ENCODE peak calls at places on chromosomes 6 and 20, in six cellular contexts. L is endothelial cell; I is AG08395; W is H4; U is stimulated activated CD4-positive, alpha-beta T cell treated with anti-CD3 and anti-CD28 coated beads, TNF-alpha, amount 100 ng/mL, for 1 hour; M is adipocyte. B is an unnamed sample.

GRCh38 chr6:15389079-15389758 is 143.3 kb downstream of the JARID2 start:
- DNase-seq in L (no peak), I (peak), W (no peak), U (no peak), M (peak), B (no peak)

GRCh38 chr20:63553933-63554290 is at the start of gene FNDC11:
- DNase-seq in L (peak), I (no peak), W (no peak), U (no peak), M (peak), B (peak)

GRCh38 chr6:156434795-156435190 is 342.4 kb upstream of the ARID1B start:
- DNase-seq in L (no peak), I (no peak), W (no peak), U (no peak), M (no peak), B (no peak)

GRCh38 chr6:150767585-150768164 is 97.8 kb upstream of the MTHFD1L start:
- DNase-seq in L (peak), I (peak), W (no peak), U (no peak), M (peak), B (no peak)

GRCh38 chr6:165820407-165820806 is 157.4 kb upstream of the PDE10A start:
- DNase-seq in L (no peak), I (no peak), W (no peak), U (no peak), M (no peak), B (no peak)

GRCh38 chr6:46325561-46326525 is 155.1 kb upstream of the ENPP5 start:
- DNase-seq in L (no peak), I (peak), W (no peak), U (no peak), M (peak), B (no peak)

GRCh38 chr6:31401403-31401802 is 2.0 kb upstream of the MICA start:
- DNase-seq in L (no peak), I (no peak), W (peak), U (no peak), M (peak), B (peak)

GRCh38 chr6:155183095-155183494 is 80.7 kb upstream of the CLDN20 start:
- DNase-seq in L (no peak), I (no peak), W (no peak), U (no peak), M (no peak), B (no peak)

GRCh38 chr6:93293399-93294271 is 125.7 kb downstream of the EPHA7 start:
- DNase-seq in L (no peak), I (no peak), W (no peak), U (no peak), M (no peak), B (no peak)

GRCh38 chr20:14481863-14482262 is 144.5 kb upstream of the FLRT3 start:
- DNase-seq in L (no peak), I (peak), W (no peak), U (no peak), M (peak), B (no peak)

GRCh38 chr6:3261921-3262320 is 3.2 kb downstream of the PSMG4 start:
- DNase-seq in L (no peak), I (no peak), W (no peak), U (no peak), M (no peak), B (no peak)

GRCh38 chr6:47242483-47243386 is 67.0 kb downstream of the TNFRSF21 start:
- DNase-seq in L (peak), I (peak), W (peak), U (peak), M (peak), B (peak)

GRCh38 chr20:33558348-33559144 is 68.7 kb downstream of the CBFA2T2 start:
- DNase-seq in L (no peak), I (no peak), W (no peak), U (no peak), M (no peak), B (no peak)

GRCh38 chr20:19934792-19935491 is 82.2 kb upstream of the NAA20 start:
- DNase-seq in L (no peak), I (peak), W (no peak), U (no peak), M (no peak), B (no peak)

GRCh38 chr6:44442235-44442634 is 54.7 kb downstream of the CDC5L start:
- DNase-seq in L (no peak), I (no peak), W (no peak), U (no peak), M (no peak), B (no peak)

GRCh38 chr20:56872620-56873458 is 243.7 kb downstream of the TFAP2C start:
- DNase-seq in L (no peak), I (no peak), W (no peak), U (no peak), M (no peak), B (no peak)

GRCh38 chr6:132972971-132973370 is 158.6 kb downstream of the RPS12 start:
- DNase-seq in L (no peak), I (no peak), W (no peak), U (no peak), M (no peak), B (no peak)

GRCh38 chr6:36596359-36596758 is 2.2 kb downstream of the SRSF3 start:
- DNase-seq in L (no peak), I (no peak), W (peak), U (no peak), M (peak), B (no peak)

GRCh38 chr6:98486052-98486451 is 348.3 kb upstream of the POU3F2 start:
- DNase-seq in L (no peak), I (no peak), W (no peak), U (no peak), M (no peak), B (no peak)

GRCh38 chr6:38974389-38975133 is 74.0 kb upstream of the GLP1R start:
- DNase-seq in L (no peak), I (no peak), W (no peak), U (no peak), M (no peak), B (no peak)

GRCh38 chr6:72616406-72617015 is 5.4 kb upstream of the KCNQ5 start:
- DNase-seq in L (no peak), I (peak), W (peak), U (no peak), M (peak), B (peak)

GRCh38 chr20:34680586-34680985 is 3.7 kb upstream of the PIGU start:
- DNase-seq in L (no peak), I (no peak), W (no peak), U (no peak), M (peak), B (peak)

GRCh38 chr6:31711233-31711632 is 3.9 kb upstream of the LY6G6D start:
- DNase-seq in L (no peak), I (no peak), W (no peak), U (no peak), M (no peak), B (no peak)

GRCh38 chr6:160215232-160215631 is 43.4 kb downstream of the SLC22A2 start:
- DNase-seq in L (no peak), I (no peak), W (no peak), U (no peak), M (no peak), B (no peak)

GRCh38 chr6:141153563-141153962 is 979.2 kb upstream of the GJE1 start:
- DNase-seq in L (no peak), I (no peak), W (no peak), U (no peak), M (no peak), B (peak)

GRCh38 chr6:137043710-137044365 is 927 bp downstream of the IL20RA start:
- DNase-seq in L (peak), I (peak), W (no peak), U (no peak), M (peak), B (no peak)

GRCh38 chr20:45300961-45301360 is 5.7 kb upstream of the RBPJL start:
- DNase-seq in L (peak), I (peak), W (peak), U (no peak), M (no peak), B (peak)

GRCh38 chr6:71349395-71349794 is 60.8 kb downstream of the OGFRL1 start:
- DNase-seq in L (no peak), I (peak), W (peak), U (no peak), M (peak), B (peak)

GRCh38 chr6:7647504-7647903 is 57.5 kb downstream of the SNRNP48 start:
- DNase-seq in L (no peak), I (no peak), W (no peak), U (no peak), M (no peak), B (no peak)

GRCh38 chr6:5968817-5969726 is 37.7 kb downstream of the NRN1 start:
- DNase-seq in L (no peak), I (peak), W (peak), U (no peak), M (peak), B (peak)

GRCh38 chr6:41191569-41191968 is 9.4 kb downstream of the TREML2 start:
- DNase-seq in L (peak), I (peak), W (no peak), U (no peak), M (peak), B (no peak)

GRCh38 chr6:78605909-78606446 is 261.4 kb upstream of the IRAK1BP1 start:
- DNase-seq in L (no peak), I (peak), W (no peak), U (no peak), M (peak), B (no peak)

GRCh38 chr20:16624106-16624505 is 50.9 kb upstream of the KIF16B start:
- DNase-seq in L (no peak), I (no peak), W (no peak), U (no peak), M (no peak), B (no peak)

B was measured in SW480.